ENCODE peak calls at places on chromosomes 11 and 22, in ten cellular contexts. J is HEK293T, R is thyroid gland, K is endodermal cell, H is K562, W is fibroblast of lung, U is left cardiac atrium, L is endothelial cell, V is lung, Q is NCI-H1417. P is an unnamed sample.

GRCh38 chr11:1308745-1309497 is 511 bp downstream of the TOLLIP start:
- DNase-seq in J (no peak), L (no peak), V (no peak), U (no peak), W (peak; percentile 22), R (no peak), K (no peak), Q (no peak), H (no peak), P (no peak)

GRCh38 chr22:49660321-49660720 is 167.4 kb downstream of the BRD1 start:
- DNase-seq in L (no peak), W (no peak), Q (no peak), K (no peak), J (no peak), H (no peak), U (no peak), V (no peak), R (no peak), P (no peak)

GRCh38 chr11:44203270-44204043 is 106.5 kb downstream of the ALX4 start:
- DNase-seq in K (no peak), U (no peak), R (no peak), W (no peak), L (no peak), J (no peak), Q (no peak), H (no peak), V (no peak), P (no peak)

GRCh38 chr11:125942771-125943428 is 2.9 kb upstream of the VSIG10L2 start:
- DNase-seq in K (no peak), W (no peak), Q (no peak), H (no peak), J (no peak), R (no peak), V (no peak), L (no peak), U (no peak), P (no peak)

GRCh38 chr11:57432017-57432590 is 5.2 kb upstream of the SLC43A3 start:
- DNase-seq in J (no peak), Q (no peak), W (no peak), H (no peak), L (no peak), V (no peak), K (no peak), U (no peak), R (no peak), P (no peak)

GRCh38 chr11:26865703-26866102 is 128.2 kb upstream of the FIBIN start:
- DNase-seq in W (peak; percentile 61), R (no peak), J (no peak), H (no peak), Q (no peak), U (no peak), V (no peak), K (no peak), L (no peak), P (no peak)

GRCh38 chr11:15278129-15278528 is 163.4 kb downstream of the INSC start:
- DNase-seq in J (no peak), Q (no peak), K (no peak), V (no peak), R (no peak), L (no peak), W (peak; percentile 4), U (no peak), H (no peak), P (no peak)

GRCh38 chr11:69969890-69970784 is 108.0 kb upstream of the ANO1 start:
- DNase-seq in Q (no peak), W (no peak), V (no peak), J (no peak), L (no peak), H (peak; percentile 58), U (no peak), K (no peak), R (no peak), P (no peak)

GRCh38 chr22:32542332-32543019 is 67.9 kb downstream of the FBXO7 start:
- DNase-seq in J (no peak), H (peak; percentile 15), L (no peak), W (no peak), Q (no peak), K (no peak), R (no peak), V (no peak), U (peak; percentile 59), P (no peak)

GRCh38 chr11:117878314-117878938 is 2.0 kb upstream of the FXYD6 start:
- DNase-seq in W (peak; percentile 54), H (no peak), R (no peak), K (peak; percentile 20), V (no peak), J (no peak), L (no peak), U (no peak), Q (no peak), P (no peak)

GRCh38 chr22:39417641-39418040 is 18.1 kb downstream of the TAB1 start:
- DNase-seq in V (no peak), Q (no peak), L (no peak), W (no peak), K (no peak), H (no peak), U (no peak), R (no peak), J (no peak), P (no peak)

GRCh38 chr22:17176715-17177114 is 17.6 kb upstream of the HDHD5 start:
- DNase-seq in Q (no peak), R (no peak), K (no peak), W (no peak), H (no peak), U (no peak), L (no peak), J (no peak), V (no peak), P (no peak)

GRCh38 chr11:111707039-111707690 is 59.0 kb downstream of the PPP2R1B start:
- DNase-seq in V (peak; percentile 46), R (peak; percentile 24), J (no peak), H (no peak), W (peak; percentile 97), U (peak; percentile 64), Q (no peak), L (no peak), K (no peak), P (no peak)

GRCh38 chr11:123461164-123461563 is 31.1 kb downstream of the GRAMD1B start:
- DNase-seq in U (peak; percentile 36), K (no peak), R (no peak), J (no peak), Q (no peak), W (no peak), V (no peak), H (no peak), L (no peak), P (no peak)

GRCh38 chr11:1238767-1239595 is 16.1 kb downstream of the MUC5B start:
- DNase-seq in W (no peak), K (peak; percentile 94), V (no peak), R (peak; percentile 43), U (no peak), J (peak; percentile 36), Q (no peak), L (peak; percentile 52), H (peak; percentile 69), P (peak; percentile 81)

GRCh38 chr11:12280199-12280837 is 97.1 kb upstream of the PARVA start:
- DNase-seq in Q (no peak), R (peak; percentile 64), H (no peak), J (no peak), L (no peak), K (peak; percentile 13), V (no peak), W (no peak), U (no peak), P (no peak)

GRCh38 chr22:43252319-43252718 is 65.4 kb upstream of the TTLL12 start:
- DNase-seq in U (no peak), R (no peak), H (no peak), V (no peak), J (no peak), L (no peak), Q (no peak), K (no peak), W (no peak), P (no peak)

GRCh38 chr11:133576351-133576750 is 44.0 kb upstream of the OPCML start:
- DNase-seq in H (peak; percentile 23), W (no peak), R (no peak), K (peak; percentile 88), Q (no peak), J (no peak), V (no peak), U (no peak), L (no peak), P (peak; percentile 86)

GRCh38 chr11:73326929-73327811 is 19.1 kb downstream of the ARHGEF17 start:
- DNase-seq in J (no peak), W (peak; percentile 58), R (peak; percentile 51), K (no peak), Q (no peak), V (no peak), U (no peak), L (no peak), H (no peak), P (no peak)

GRCh38 chr22:46036558-46037408 is 59.8 kb upstream of the WNT7B start:
- DNase-seq in L (no peak), H (peak; percentile 45), U (peak; percentile 25), W (no peak), K (peak; percentile 85), Q (no peak), J (peak; percentile 49), V (no peak), R (peak; percentile 26), P (peak; percentile 28)

GRCh38 chr11:70738661-70739060 is 340.3 kb downstream of the CTTN start:
- DNase-seq in Q (no peak), K (no peak), R (no peak), V (no peak), U (no peak), L (no peak), W (no peak), J (no peak), H (no peak), P (no peak)

GRCh38 chr11:119940401-119940976 is 197.4 kb downstream of the TRIM29 start:
- DNase-seq in U (no peak), L (no peak), V (no peak), W (no peak), J (no peak), R (no peak), H (no peak), K (peak; percentile 34), Q (no peak), P (no peak)

GRCh38 chr11:27081056-27081455 is 40.4 kb downstream of the BBOX1 start:
- DNase-seq in Q (no peak), R (no peak), W (peak; percentile 80), H (no peak), K (no peak), V (no peak), J (no peak), L (no peak), U (no peak), P (no peak)

GRCh38 chr11:86798988-86799387 is 1.4 kb upstream of the PRSS23 start:
- DNase-seq in J (no peak), K (no peak), W (peak; percentile 76), U (peak; percentile 25), V (no peak), L (no peak), H (no peak), Q (no peak), R (no peak), P (no peak)

GRCh38 chr11:44445500-44446340 is 119.7 kb upstream of the CD82 start:
- DNase-seq in K (peak; percentile 88), U (no peak), Q (no peak), W (no peak), L (no peak), R (peak; percentile 91), J (no peak), V (peak; percentile 63), H (peak; percentile 16), P (peak; percentile 39)

GRCh38 chr11:46015941-46016340 is 93.5 kb downstream of the LARGE2 start:
- DNase-seq in L (no peak), K (no peak), W (no peak), Q (no peak), J (no peak), H (no peak), V (no peak), R (no peak), U (no peak), P (no peak)

GRCh38 chr22:29259253-29259899 is 8.4 kb downstream of the RHBDD3 start:
- DNase-seq in U (no peak), Q (no peak), V (no peak), K (peak; percentile 82), L (no peak), W (no peak), J (peak; percentile 65), H (peak; percentile 20), R (no peak), P (peak; percentile 39)

GRCh38 chr11:101617735-101618332 is 34.0 kb upstream of the TRPC6 start:
- DNase-seq in V (no peak), U (no peak), K (peak; percentile 77), W (no peak), J (no peak), L (no peak), Q (no peak), H (no peak), R (no peak), P (peak; percentile 24)